ENCODE peak calls at places on chromosomes 2 and 18, in nine cellular contexts. One of them, this sample, is unnamed.

GRCh38 chr2:37721219-37721600 is 49.8 kb upstream of the CDC42EP3 start:
- DNase-seq in MCF 10A: no peak
- DNase-seq in sigmoid colon: no peak
- DNase-seq in neural crest cell: no peak
- DNase-seq in A549: no peak
- DNase-seq in K562: no peak
- DNase-seq in fibroblast of villous mesenchyme: no peak
- DNase-seq in foreskin keratinocyte: no peak
- DNase-seq in foreskin fibroblast: peak
- DNase-seq in this sample: no peak

GRCh38 chr2:225025917-225026571 is 16.2 kb downstream of the DOCK10 start:
- DNase-seq in MCF 10A: peak
- DNase-seq in sigmoid colon: no peak
- DNase-seq in neural crest cell: no peak
- DNase-seq in A549: peak
- DNase-seq in K562: no peak
- DNase-seq in fibroblast of villous mesenchyme: peak
- DNase-seq in foreskin keratinocyte: peak
- DNase-seq in foreskin fibroblast: peak
- DNase-seq in this sample: no peak

GRCh38 chr2:212032032-212032431 is 506.6 kb downstream of the ERBB4 start:
- DNase-seq in MCF 10A: peak
- DNase-seq in sigmoid colon: no peak
- DNase-seq in neural crest cell: no peak
- DNase-seq in A549: no peak
- DNase-seq in K562: no peak
- DNase-seq in fibroblast of villous mesenchyme: peak
- DNase-seq in foreskin keratinocyte: peak
- DNase-seq in foreskin fibroblast: peak
- DNase-seq in this sample: no peak

GRCh38 chr18:35581555-35582309 is at the start of gene GALNT1:
- DNase-seq in MCF 10A: peak
- DNase-seq in sigmoid colon: no peak
- DNase-seq in neural crest cell: peak
- DNase-seq in A549: no peak
- DNase-seq in K562: peak
- DNase-seq in fibroblast of villous mesenchyme: peak
- DNase-seq in foreskin keratinocyte: no peak
- DNase-seq in foreskin fibroblast: peak
- DNase-seq in this sample: no peak

GRCh38 chr2:73290049-73290839 is 3.1 kb downstream of the EGR4 start:
- DNase-seq in MCF 10A: peak
- DNase-seq in sigmoid colon: no peak
- DNase-seq in neural crest cell: no peak
- DNase-seq in A549: peak
- DNase-seq in K562: peak
- DNase-seq in fibroblast of villous mesenchyme: peak
- DNase-seq in foreskin keratinocyte: peak
- DNase-seq in foreskin fibroblast: no peak
- DNase-seq in this sample: no peak

GRCh38 chr2:236748801-236749200 is 179.2 kb downstream of the ACKR3 start:
- DNase-seq in MCF 10A: peak
- DNase-seq in sigmoid colon: no peak
- DNase-seq in neural crest cell: no peak
- DNase-seq in A549: no peak
- DNase-seq in K562: no peak
- DNase-seq in fibroblast of villous mesenchyme: no peak
- DNase-seq in foreskin keratinocyte: no peak
- DNase-seq in foreskin fibroblast: no peak
- DNase-seq in this sample: no peak

GRCh38 chr2:70670202-70670601 is 97.8 kb downstream of the ADD2 start:
- DNase-seq in MCF 10A: no peak
- DNase-seq in sigmoid colon: peak
- DNase-seq in neural crest cell: no peak
- DNase-seq in A549: no peak
- DNase-seq in K562: no peak
- DNase-seq in fibroblast of villous mesenchyme: no peak
- DNase-seq in foreskin keratinocyte: no peak
- DNase-seq in foreskin fibroblast: no peak
- DNase-seq in this sample: no peak

GRCh38 chr2:102826904-102827303 is 65.1 kb downstream of the TMEM182 start:
- DNase-seq in MCF 10A: peak
- DNase-seq in sigmoid colon: no peak
- DNase-seq in neural crest cell: no peak
- DNase-seq in A549: no peak
- DNase-seq in K562: peak
- DNase-seq in fibroblast of villous mesenchyme: no peak
- DNase-seq in foreskin keratinocyte: no peak
- DNase-seq in foreskin fibroblast: no peak
- DNase-seq in this sample: no peak

GRCh38 chr2:1755436-1756191 is 11.3 kb upstream of the PXDN start:
- DNase-seq in MCF 10A: no peak
- DNase-seq in sigmoid colon: no peak
- DNase-seq in neural crest cell: no peak
- DNase-seq in A549: no peak
- DNase-seq in K562: no peak
- DNase-seq in fibroblast of villous mesenchyme: peak
- DNase-seq in foreskin keratinocyte: no peak
- DNase-seq in foreskin fibroblast: no peak
- DNase-seq in this sample: no peak

GRCh38 chr2:200226652-200227426 is 79.7 kb upstream of the SPATS2L start:
- DNase-seq in MCF 10A: no peak
- DNase-seq in sigmoid colon: no peak
- DNase-seq in neural crest cell: no peak
- DNase-seq in A549: no peak
- DNase-seq in K562: no peak
- DNase-seq in fibroblast of villous mesenchyme: no peak
- DNase-seq in foreskin keratinocyte: no peak
- DNase-seq in foreskin fibroblast: no peak
- DNase-seq in this sample: no peak

GRCh38 chr18:54805571-54806334 is 22.5 kb upstream of the RAB27B start:
- DNase-seq in MCF 10A: no peak
- DNase-seq in sigmoid colon: no peak
- DNase-seq in neural crest cell: no peak
- DNase-seq in A549: peak
- DNase-seq in K562: peak
- DNase-seq in fibroblast of villous mesenchyme: peak
- DNase-seq in foreskin keratinocyte: peak
- DNase-seq in foreskin fibroblast: peak
- DNase-seq in this sample: no peak

GRCh38 chr2:96869824-96870630 is at the start of gene SEMA4C:
- DNase-seq in MCF 10A: peak
- DNase-seq in sigmoid colon: peak
- DNase-seq in neural crest cell: peak
- DNase-seq in A549: peak
- DNase-seq in K562: peak
- DNase-seq in fibroblast of villous mesenchyme: no peak
- DNase-seq in foreskin keratinocyte: no peak
- DNase-seq in foreskin fibroblast: no peak
- DNase-seq in this sample: no peak

GRCh38 chr18:46715062-46715461 is 41.8 kb downstream of the ST8SIA5 start:
- DNase-seq in MCF 10A: no peak
- DNase-seq in sigmoid colon: no peak
- DNase-seq in neural crest cell: no peak
- DNase-seq in A549: no peak
- DNase-seq in K562: no peak
- DNase-seq in fibroblast of villous mesenchyme: no peak
- DNase-seq in foreskin keratinocyte: no peak
- DNase-seq in foreskin fibroblast: no peak
- DNase-seq in this sample: no peak

GRCh38 chr2:120672526-120673204 is 63.0 kb upstream of the GLI2 start:
- DNase-seq in MCF 10A: no peak
- DNase-seq in sigmoid colon: peak
- DNase-seq in neural crest cell: no peak
- DNase-seq in A549: no peak
- DNase-seq in K562: no peak
- DNase-seq in fibroblast of villous mesenchyme: no peak
- DNase-seq in foreskin keratinocyte: no peak
- DNase-seq in foreskin fibroblast: no peak
- DNase-seq in this sample: no peak

GRCh38 chr2:176188218-176188968 is at the start of gene HOXD1:
- DNase-seq in MCF 10A: no peak
- DNase-seq in sigmoid colon: no peak
- DNase-seq in neural crest cell: no peak
- DNase-seq in A549: peak
- DNase-seq in K562: no peak
- DNase-seq in fibroblast of villous mesenchyme: no peak
- DNase-seq in foreskin keratinocyte: peak
- DNase-seq in foreskin fibroblast: no peak
- DNase-seq in this sample: no peak

GRCh38 chr2:57542081-57542480 is 504.5 kb upstream of the VRK2 start:
- DNase-seq in MCF 10A: no peak
- DNase-seq in sigmoid colon: no peak
- DNase-seq in neural crest cell: no peak
- DNase-seq in A549: no peak
- DNase-seq in K562: no peak
- DNase-seq in fibroblast of villous mesenchyme: no peak
- DNase-seq in foreskin keratinocyte: peak
- DNase-seq in foreskin fibroblast: no peak
- DNase-seq in this sample: no peak

GRCh38 chr2:132651115-132652099 is 18.6 kb downstream of the LYPD1 start:
- DNase-seq in MCF 10A: peak
- DNase-seq in sigmoid colon: no peak
- DNase-seq in neural crest cell: peak
- DNase-seq in A549: peak
- DNase-seq in K562: peak
- DNase-seq in fibroblast of villous mesenchyme: no peak
- DNase-seq in foreskin keratinocyte: peak
- DNase-seq in foreskin fibroblast: no peak
- DNase-seq in this sample: no peak
- TF ChIP-seq CTCF in MCF 10A: no peak
- TF ChIP-seq CTCF in sigmoid colon: no peak
- TF ChIP-seq CTCF in neural crest cell: peak
- TF ChIP-seq CTCF in A549: peak
- TF ChIP-seq CTCF in K562: no peak
- TF ChIP-seq CTCF in fibroblast of villous mesenchyme: peak
- TF ChIP-seq CTCF in foreskin keratinocyte: peak
- TF ChIP-seq CTCF in foreskin fibroblast: peak
- TF ChIP-seq CTCF in this sample: peak

GRCh38 chr2:101150306-101151140 is 659 bp downstream of the TBC1D8 start:
- DNase-seq in MCF 10A: no peak
- DNase-seq in sigmoid colon: peak
- DNase-seq in neural crest cell: peak
- DNase-seq in A549: no peak
- DNase-seq in K562: no peak
- DNase-seq in fibroblast of villous mesenchyme: peak
- DNase-seq in foreskin keratinocyte: no peak
- DNase-seq in foreskin fibroblast: no peak
- DNase-seq in this sample: no peak
- TF ChIP-seq CTCF in MCF 10A: no peak
- TF ChIP-seq CTCF in sigmoid colon: no peak
- TF ChIP-seq CTCF in neural crest cell: no peak
- TF ChIP-seq CTCF in A549: no peak
- TF ChIP-seq CTCF in K562: no peak
- TF ChIP-seq CTCF in fibroblast of villous mesenchyme: no peak
- TF ChIP-seq CTCF in foreskin keratinocyte: peak
- TF ChIP-seq CTCF in foreskin fibroblast: no peak
- TF ChIP-seq CTCF in this sample: no peak

GRCh38 chr2:28280576-28280975 is 112.1 kb upstream of the FOSL2 start:
- DNase-seq in MCF 10A: no peak
- DNase-seq in sigmoid colon: no peak
- DNase-seq in neural crest cell: no peak
- DNase-seq in A549: no peak
- DNase-seq in K562: no peak
- DNase-seq in fibroblast of villous mesenchyme: no peak
- DNase-seq in foreskin keratinocyte: no peak
- DNase-seq in foreskin fibroblast: no peak
- DNase-seq in this sample: no peak

GRCh38 chr2:28282861-28283646 is 109.6 kb upstream of the FOSL2 start:
- DNase-seq in MCF 10A: no peak
- DNase-seq in sigmoid colon: no peak
- DNase-seq in neural crest cell: no peak
- DNase-seq in A549: no peak
- DNase-seq in K562: no peak
- DNase-seq in fibroblast of villous mesenchyme: no peak
- DNase-seq in foreskin keratinocyte: no peak
- DNase-seq in foreskin fibroblast: no peak
- DNase-seq in this sample: no peak

GRCh38 chr2:28283861-28284260 is 108.8 kb upstream of the FOSL2 start:
- DNase-seq in MCF 10A: no peak
- DNase-seq in sigmoid colon: no peak
- DNase-seq in neural crest cell: no peak
- DNase-seq in A549: no peak
- DNase-seq in K562: no peak
- DNase-seq in fibroblast of villous mesenchyme: no peak
- DNase-seq in foreskin keratinocyte: peak
- DNase-seq in foreskin fibroblast: no peak
- DNase-seq in this sample: no peak

GRCh38 chr2:28281739-28282138 is 110.9 kb upstream of the FOSL2 start:
- DNase-seq in MCF 10A: no peak
- DNase-seq in sigmoid colon: no peak
- DNase-seq in neural crest cell: no peak
- DNase-seq in A549: no peak
- DNase-seq in K562: no peak
- DNase-seq in fibroblast of villous mesenchyme: no peak
- DNase-seq in foreskin keratinocyte: no peak
- DNase-seq in foreskin fibroblast: no peak
- DNase-seq in this sample: no peak

GRCh38 chr2:28282248-28282647 is 110.4 kb upstream of the FOSL2 start:
- DNase-seq in MCF 10A: no peak
- DNase-seq in sigmoid colon: no peak
- DNase-seq in neural crest cell: no peak
- DNase-seq in A549: no peak
- DNase-seq in K562: no peak
- DNase-seq in fibroblast of villous mesenchyme: peak
- DNase-seq in foreskin keratinocyte: no peak
- DNase-seq in foreskin fibroblast: no peak
- DNase-seq in this sample: no peak
- TF ChIP-seq CTCF in MCF 10A: no peak
- TF ChIP-seq CTCF in sigmoid colon: no peak
- TF ChIP-seq CTCF in neural crest cell: no peak
- TF ChIP-seq CTCF in A549: no peak
- TF ChIP-seq CTCF in K562: no peak
- TF ChIP-seq CTCF in fibroblast of villous mesenchyme: no peak
- TF ChIP-seq CTCF in foreskin keratinocyte: no peak
- TF ChIP-seq CTCF in foreskin fibroblast: no peak
- TF ChIP-seq CTCF in this sample: no peak

DNA sequence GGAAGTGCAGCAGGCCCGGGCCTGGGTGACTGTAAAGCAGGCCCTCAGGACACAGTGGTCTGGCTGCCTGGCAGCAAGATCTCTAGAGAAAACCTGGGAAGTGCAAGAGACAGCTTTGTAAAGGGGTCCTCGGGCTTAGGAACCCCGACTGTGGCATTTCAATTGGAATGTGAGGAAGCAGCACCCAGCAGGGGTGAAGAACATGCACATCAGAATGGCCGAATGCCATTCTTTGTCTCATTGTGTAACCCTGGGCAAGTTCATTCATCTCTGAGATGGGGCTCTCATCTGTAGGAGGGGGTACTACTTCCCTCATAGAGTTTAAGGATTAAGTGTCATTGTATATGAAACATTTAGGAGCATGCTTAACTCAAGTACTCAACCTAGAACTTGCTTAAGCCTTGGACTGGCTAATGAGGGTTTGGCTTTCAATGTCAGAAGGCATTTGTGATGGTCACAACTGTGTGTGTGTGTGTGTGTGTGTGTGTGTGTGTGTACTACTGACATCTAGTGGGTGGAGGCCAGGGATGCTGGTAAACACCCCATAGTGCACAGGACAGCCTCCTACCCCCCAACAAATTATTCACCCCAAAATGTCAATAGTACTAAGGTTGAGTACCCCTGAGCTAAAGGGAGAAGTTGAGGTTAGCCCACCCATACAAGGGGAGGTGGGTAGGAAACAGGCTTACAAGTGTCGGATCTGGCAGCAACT is 29.3 kb downstream of the MEX3C start:
- DNase-seq in MCF 10A: no peak
- DNase-seq in sigmoid colon: no peak
- DNase-seq in neural crest cell: no peak
- DNase-seq in A549: peak
- DNase-seq in K562: no peak
- DNase-seq in fibroblast of villous mesenchyme: no peak
- DNase-seq in foreskin keratinocyte: peak
- DNase-seq in foreskin fibroblast: no peak
- DNase-seq in this sample: no peak
- TF ChIP-seq CTCF in MCF 10A: no peak
- TF ChIP-seq CTCF in sigmoid colon: no peak
- TF ChIP-seq CTCF in neural crest cell: no peak
- TF ChIP-seq CTCF in A549: no peak
- TF ChIP-seq CTCF in K562: no peak
- TF ChIP-seq CTCF in fibroblast of villous mesenchyme: no peak
- TF ChIP-seq CTCF in foreskin keratinocyte: peak
- TF ChIP-seq CTCF in foreskin fibroblast: no peak
- TF ChIP-seq CTCF in this sample: no peak

This sample was measured in osteocyte.